ENCODE peak calls at places on chromosomes 12 and 14, in seven cellular contexts. One of them, this sample, is unnamed.

GRCh38 chr12:104292872-104293794 is 10.4 kb upstream of the EID3 start:
- DNase-seq in fibroblast of lung: no peak
- DNase-seq in neural progenitor cell: no peak
- DNase-seq in PC-3: peak; percentile 1
- DNase-seq in CD8-positive, alpha-beta memory T cell: no peak
- DNase-seq in endothelial cell of umbilical vein: no peak
- DNase-seq in left ventricle myocardium inferior: no peak
- DNase-seq in this sample: no peak

GRCh38 chr12:76024942-76025600 is 6.5 kb downstream of the PHLDA1 start:
- DNase-seq in fibroblast of lung: peak; percentile 94
- DNase-seq in neural progenitor cell: no peak
- DNase-seq in PC-3: peak; percentile 71
- DNase-seq in CD8-positive, alpha-beta memory T cell: no peak
- DNase-seq in endothelial cell of umbilical vein: peak; percentile 42
- DNase-seq in left ventricle myocardium inferior: no peak
- DNase-seq in this sample: no peak

GRCh38 chr12:60066655-60067054 is 470.8 kb downstream of the SLC16A7 start:
- DNase-seq in fibroblast of lung: no peak
- DNase-seq in neural progenitor cell: no peak
- DNase-seq in PC-3: no peak
- DNase-seq in CD8-positive, alpha-beta memory T cell: no peak
- DNase-seq in endothelial cell of umbilical vein: no peak
- DNase-seq in left ventricle myocardium inferior: no peak
- DNase-seq in this sample: no peak

GRCh38 chr12:50282581-50283229 is 615 bp downstream of the LIMA1 start:
- DNase-seq in fibroblast of lung: peak; percentile 78
- DNase-seq in neural progenitor cell: no peak
- DNase-seq in PC-3: peak; percentile 51
- DNase-seq in CD8-positive, alpha-beta memory T cell: no peak
- DNase-seq in endothelial cell of umbilical vein: peak; percentile 61
- DNase-seq in left ventricle myocardium inferior: no peak
- DNase-seq in this sample: no peak

GRCh38 chr14:97180304-97181200 is 383.4 kb downstream of the VRK1 start:
- DNase-seq in fibroblast of lung: no peak
- DNase-seq in neural progenitor cell: no peak
- DNase-seq in PC-3: peak; percentile 92
- DNase-seq in CD8-positive, alpha-beta memory T cell: no peak
- DNase-seq in endothelial cell of umbilical vein: no peak
- DNase-seq in left ventricle myocardium inferior: no peak
- DNase-seq in this sample: peak; percentile 19

GRCh38 chr12:25557830-25558436 is 4.8 kb upstream of the LMNTD1 start:
- DNase-seq in fibroblast of lung: peak; percentile 73
- DNase-seq in neural progenitor cell: peak; percentile 75
- DNase-seq in PC-3: peak; percentile 75
- DNase-seq in CD8-positive, alpha-beta memory T cell: no peak
- DNase-seq in endothelial cell of umbilical vein: peak; percentile 42
- DNase-seq in left ventricle myocardium inferior: no peak
- DNase-seq in this sample: peak; percentile 68

GRCh38 chr14:59067135-59067894 is 121.2 kb upstream of the DAAM1 start:
- DNase-seq in fibroblast of lung: peak; percentile 3
- DNase-seq in neural progenitor cell: no peak
- DNase-seq in PC-3: no peak
- DNase-seq in CD8-positive, alpha-beta memory T cell: no peak
- DNase-seq in endothelial cell of umbilical vein: no peak
- DNase-seq in left ventricle myocardium inferior: no peak
- DNase-seq in this sample: peak; percentile 40

GRCh38 chr14:35879141-35879648 is 53.1 kb downstream of the BRMS1L start:
- DNase-seq in fibroblast of lung: peak; percentile 59
- DNase-seq in neural progenitor cell: no peak
- DNase-seq in PC-3: no peak
- DNase-seq in CD8-positive, alpha-beta memory T cell: no peak
- DNase-seq in endothelial cell of umbilical vein: no peak
- DNase-seq in left ventricle myocardium inferior: no peak
- DNase-seq in this sample: no peak

GRCh38 chr14:101359221-101360044 is 201.9 kb upstream of the DIO3 start:
- DNase-seq in fibroblast of lung: peak; percentile 34
- DNase-seq in neural progenitor cell: peak; percentile 44
- DNase-seq in PC-3: no peak
- DNase-seq in CD8-positive, alpha-beta memory T cell: no peak
- DNase-seq in endothelial cell of umbilical vein: no peak
- DNase-seq in left ventricle myocardium inferior: peak; percentile 68
- DNase-seq in this sample: peak; percentile 55

GRCh38 chr12:130761537-130762318 is 45.6 kb upstream of the RIMBP2 start:
- DNase-seq in fibroblast of lung: peak; percentile 61
- DNase-seq in neural progenitor cell: peak; percentile 81
- DNase-seq in PC-3: peak; percentile 92
- DNase-seq in CD8-positive, alpha-beta memory T cell: peak; percentile 33
- DNase-seq in endothelial cell of umbilical vein: no peak
- DNase-seq in left ventricle myocardium inferior: peak; percentile 26
- DNase-seq in this sample: peak; percentile 57

GRCh38 chr14:50619569-50620141 is 48.5 kb downstream of the SAV1 start:
- DNase-seq in fibroblast of lung: peak; percentile 71
- DNase-seq in neural progenitor cell: peak; percentile 22
- DNase-seq in PC-3: peak; percentile 72
- DNase-seq in CD8-positive, alpha-beta memory T cell: no peak
- DNase-seq in endothelial cell of umbilical vein: peak; percentile 70
- DNase-seq in left ventricle myocardium inferior: no peak
- DNase-seq in this sample: peak; percentile 34

GRCh38 chr14:105528197-105528858 is 1.9 kb downstream of the TMEM121 start:
- DNase-seq in fibroblast of lung: peak; percentile 64
- DNase-seq in neural progenitor cell: peak; percentile 73
- DNase-seq in PC-3: peak; percentile 79
- DNase-seq in CD8-positive, alpha-beta memory T cell: peak; percentile 71
- DNase-seq in endothelial cell of umbilical vein: peak; percentile 61
- DNase-seq in left ventricle myocardium inferior: peak; percentile 79
- DNase-seq in this sample: peak; percentile 75

GRCh38 chr14:85562630-85563029 is 32.7 kb downstream of the FLRT2 start:
- DNase-seq in fibroblast of lung: no peak
- DNase-seq in neural progenitor cell: no peak
- DNase-seq in PC-3: no peak
- DNase-seq in CD8-positive, alpha-beta memory T cell: no peak
- DNase-seq in endothelial cell of umbilical vein: no peak
- DNase-seq in left ventricle myocardium inferior: no peak
- DNase-seq in this sample: no peak

GRCh38 chr14:96309907-96310330 is 53.2 kb downstream of the ATG2B start:
- DNase-seq in fibroblast of lung: peak; percentile 19
- DNase-seq in neural progenitor cell: no peak
- DNase-seq in PC-3: no peak
- DNase-seq in CD8-positive, alpha-beta memory T cell: no peak
- DNase-seq in endothelial cell of umbilical vein: no peak
- DNase-seq in left ventricle myocardium inferior: no peak
- DNase-seq in this sample: peak; percentile 24

GRCh38 chr14:25122188-25122587 is 72.2 kb upstream of the STXBP6 start:
- DNase-seq in fibroblast of lung: no peak
- DNase-seq in neural progenitor cell: no peak
- DNase-seq in PC-3: no peak
- DNase-seq in CD8-positive, alpha-beta memory T cell: no peak
- DNase-seq in endothelial cell of umbilical vein: no peak
- DNase-seq in left ventricle myocardium inferior: no peak
- DNase-seq in this sample: no peak

GRCh38 chr14:25120261-25120660 is 70.3 kb upstream of the STXBP6 start:
- DNase-seq in fibroblast of lung: no peak
- DNase-seq in neural progenitor cell: no peak
- DNase-seq in PC-3: no peak
- DNase-seq in CD8-positive, alpha-beta memory T cell: no peak
- DNase-seq in endothelial cell of umbilical vein: no peak
- DNase-seq in left ventricle myocardium inferior: no peak
- DNase-seq in this sample: no peak

GRCh38 chr14:25122843-25123242 is 72.9 kb upstream of the STXBP6 start:
- DNase-seq in fibroblast of lung: no peak
- DNase-seq in neural progenitor cell: no peak
- DNase-seq in PC-3: no peak
- DNase-seq in CD8-positive, alpha-beta memory T cell: no peak
- DNase-seq in endothelial cell of umbilical vein: no peak
- DNase-seq in left ventricle myocardium inferior: no peak
- DNase-seq in this sample: no peak

GRCh38 chr14:25118671-25119070 is 68.7 kb upstream of the STXBP6 start:
- DNase-seq in fibroblast of lung: no peak
- DNase-seq in neural progenitor cell: no peak
- DNase-seq in PC-3: no peak
- DNase-seq in CD8-positive, alpha-beta memory T cell: no peak
- DNase-seq in endothelial cell of umbilical vein: no peak
- DNase-seq in left ventricle myocardium inferior: no peak
- DNase-seq in this sample: no peak

DNA sequence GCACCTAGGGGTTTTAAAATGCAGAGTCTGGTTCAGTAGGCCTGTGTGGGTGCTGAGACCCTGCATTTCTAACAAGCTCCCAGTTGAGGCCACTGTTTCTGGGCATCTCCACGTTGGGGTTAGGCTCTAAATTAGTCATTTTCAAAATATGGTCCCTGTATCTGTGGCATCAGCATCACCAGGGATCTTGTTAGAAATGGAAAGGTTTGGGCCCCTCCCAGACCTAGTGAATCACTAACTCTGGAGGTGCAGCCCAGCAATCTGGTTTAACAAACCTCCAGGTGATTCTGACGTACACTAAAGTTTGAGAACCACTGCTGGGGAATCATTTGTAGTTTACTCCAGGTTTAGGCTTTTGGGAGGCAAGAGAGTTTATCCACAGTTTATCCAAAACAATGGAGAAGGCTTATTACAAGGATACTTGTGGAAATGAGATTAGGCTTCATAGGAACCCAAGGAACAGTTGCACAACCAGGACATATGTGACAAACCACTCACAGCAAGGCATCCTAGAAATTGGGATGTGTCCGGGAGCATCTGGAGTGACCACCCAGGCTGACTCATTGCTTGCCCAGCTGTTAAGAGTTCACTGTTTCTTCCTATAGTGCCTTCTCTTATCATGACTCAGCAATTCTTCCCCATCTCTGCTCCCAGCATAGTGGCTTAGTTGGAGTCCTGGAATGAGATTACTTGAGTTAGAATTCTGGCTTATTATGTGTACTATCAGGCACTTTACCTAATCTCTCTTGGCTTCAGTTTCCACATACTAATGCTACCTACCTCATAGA is 71.6 kb upstream of the STXBP6 start:
- DNase-seq in fibroblast of lung: peak; percentile 92
- DNase-seq in neural progenitor cell: no peak
- DNase-seq in PC-3: no peak
- DNase-seq in CD8-positive, alpha-beta memory T cell: no peak
- DNase-seq in endothelial cell of umbilical vein: no peak
- DNase-seq in left ventricle myocardium inferior: no peak
- DNase-seq in this sample: peak; percentile 46
- H3K27ac ChIP-seq in fibroblast of lung: peak overlapping the region; percentile 78
- H3K27ac ChIP-seq in neural progenitor cell: no peak overlapping the region
- H3K27ac ChIP-seq in PC-3: no peak overlapping the region
- H3K27ac ChIP-seq in CD8-positive, alpha-beta memory T cell: no peak overlapping the region
- H3K27ac ChIP-seq in endothelial cell of umbilical vein: no peak overlapping the region
- H3K27ac ChIP-seq in left ventricle myocardium inferior: peak overlapping the region; percentile 43
- H3K27ac ChIP-seq in this sample: peak overlapping the region; percentile 55

DNA sequence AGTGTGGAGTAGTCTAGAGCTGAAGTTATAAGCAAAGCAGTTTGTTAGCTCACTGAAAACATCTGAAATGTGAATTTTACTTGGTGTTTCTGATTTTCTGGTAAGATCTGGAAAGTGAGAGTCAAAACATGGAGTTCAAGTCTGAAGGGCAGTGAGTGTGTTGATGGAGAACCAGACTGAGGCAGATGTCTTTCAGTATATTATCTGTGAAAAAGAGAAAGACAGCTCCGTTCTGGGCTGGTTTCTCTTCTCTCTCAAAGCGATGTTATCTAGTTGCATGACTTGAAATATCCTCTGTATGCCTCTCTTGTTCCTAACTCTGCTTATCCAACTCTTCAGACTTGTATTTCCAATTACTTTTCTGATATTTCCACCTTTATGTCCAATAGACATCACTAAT is 381.9 kb upstream of the RGS6 start:
- DNase-seq in fibroblast of lung: no peak
- DNase-seq in neural progenitor cell: no peak
- DNase-seq in PC-3: no peak
- DNase-seq in CD8-positive, alpha-beta memory T cell: no peak
- DNase-seq in endothelial cell of umbilical vein: no peak
- DNase-seq in left ventricle myocardium inferior: no peak
- DNase-seq in this sample: no peak
- H3K4me1 ChIP-seq in fibroblast of lung: peaks cover 2% of the 10 kb centered on the region
- H3K4me1 ChIP-seq in neural progenitor cell: no peaks in the 10 kb centered on the region
- H3K4me1 ChIP-seq in PC-3: no peaks in the 10 kb centered on the region
- H3K4me1 ChIP-seq in CD8-positive, alpha-beta memory T cell: peaks cover 27% of the 10 kb centered on the region
- H3K4me1 ChIP-seq in endothelial cell of umbilical vein: no peaks in the 10 kb centered on the region
- H3K4me1 ChIP-seq in left ventricle myocardium inferior: no peaks in the 10 kb centered on the region
- H3K4me1 ChIP-seq in this sample: peaks cover 6% of the 10 kb centered on the region

GRCh38 chr14:92846162-92846897 is 52.2 kb downstream of the GOLGA5 start:
- DNase-seq in fibroblast of lung: peak; percentile 44
- DNase-seq in neural progenitor cell: no peak
- DNase-seq in PC-3: peak; percentile 46
- DNase-seq in CD8-positive, alpha-beta memory T cell: no peak
- DNase-seq in endothelial cell of umbilical vein: peak; percentile 73
- DNase-seq in left ventricle myocardium inferior: no peak
- DNase-seq in this sample: peak; percentile 16

GRCh38 chr14:92847220-92848148 is 53.4 kb downstream of the GOLGA5 start:
- DNase-seq in fibroblast of lung: no peak
- DNase-seq in neural progenitor cell: no peak
- DNase-seq in PC-3: no peak
- DNase-seq in CD8-positive, alpha-beta memory T cell: no peak
- DNase-seq in endothelial cell of umbilical vein: peak; percentile 8
- DNase-seq in left ventricle myocardium inferior: no peak
- DNase-seq in this sample: no peak

GRCh38 chr14:92844220-92844619 is 50.1 kb downstream of the GOLGA5 start:
- DNase-seq in fibroblast of lung: no peak
- DNase-seq in neural progenitor cell: no peak
- DNase-seq in PC-3: peak; percentile 39
- DNase-seq in CD8-positive, alpha-beta memory T cell: no peak
- DNase-seq in endothelial cell of umbilical vein: no peak
- DNase-seq in left ventricle myocardium inferior: no peak
- DNase-seq in this sample: no peak

GRCh38 chr14:92841930-92842329 is 47.8 kb downstream of the GOLGA5 start:
- DNase-seq in fibroblast of lung: no peak
- DNase-seq in neural progenitor cell: no peak
- DNase-seq in PC-3: no peak
- DNase-seq in CD8-positive, alpha-beta memory T cell: no peak
- DNase-seq in endothelial cell of umbilical vein: no peak
- DNase-seq in left ventricle myocardium inferior: no peak
- DNase-seq in this sample: no peak
- H3K27ac ChIP-seq in fibroblast of lung: no peak overlapping the region
- H3K27ac ChIP-seq in neural progenitor cell: no peak overlapping the region
- H3K27ac ChIP-seq in PC-3: no peak overlapping the region
- H3K27ac ChIP-seq in CD8-positive, alpha-beta memory T cell: no peak overlapping the region
- H3K27ac ChIP-seq in endothelial cell of umbilical vein: no peak overlapping the region
- H3K27ac ChIP-seq in left ventricle myocardium inferior: no peak overlapping the region
- H3K27ac ChIP-seq in this sample: no peak overlapping the region

DNA sequence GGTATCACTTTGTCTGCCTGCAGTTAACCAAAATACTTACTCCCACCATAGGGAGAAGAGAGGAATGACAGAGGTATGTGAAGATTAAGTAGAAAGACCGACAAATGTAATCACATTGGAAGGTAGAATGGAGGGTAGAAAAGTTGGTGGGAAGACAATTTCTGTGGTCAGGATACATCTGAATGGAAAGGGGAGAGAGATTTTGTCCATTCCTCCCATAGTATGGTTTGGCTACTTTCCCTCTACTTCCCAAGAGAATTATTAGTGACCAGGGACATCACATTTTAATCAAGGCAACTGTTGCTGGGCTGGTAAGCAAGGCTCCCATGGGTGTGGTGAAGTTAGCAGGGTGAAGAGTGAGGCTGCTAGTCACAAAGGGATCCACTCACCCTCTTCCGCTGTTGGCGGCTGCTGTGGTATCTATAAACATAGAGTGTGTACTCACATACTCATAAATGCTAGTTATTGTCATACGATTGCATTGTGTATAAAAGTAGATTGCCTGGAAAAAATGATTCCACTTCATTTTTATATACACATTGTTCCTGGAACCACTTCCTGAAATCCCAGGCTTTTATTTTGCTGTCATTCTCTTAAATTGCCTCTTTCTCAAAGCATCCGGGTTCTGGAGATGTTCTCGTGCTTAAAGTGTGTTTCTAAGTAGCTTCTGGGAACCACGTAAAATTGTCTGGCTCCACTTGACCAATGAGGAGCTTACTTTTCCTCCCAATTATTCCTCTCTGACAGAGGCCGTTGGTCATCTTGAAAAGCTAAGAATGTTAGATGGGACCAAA is 413.2 kb downstream of the ZFP36L1 start:
- DNase-seq in fibroblast of lung: no peak
- DNase-seq in neural progenitor cell: no peak
- DNase-seq in PC-3: peak; percentile 98
- DNase-seq in CD8-positive, alpha-beta memory T cell: no peak
- DNase-seq in endothelial cell of umbilical vein: peak; percentile 57
- DNase-seq in left ventricle myocardium inferior: no peak
- DNase-seq in this sample: no peak
- H3K4me1 ChIP-seq in fibroblast of lung: no peaks in the 10 kb centered on the region
- H3K4me1 ChIP-seq in neural progenitor cell: peaks cover 15% of the 10 kb centered on the region
- H3K4me1 ChIP-seq in PC-3: peaks cover 42% of the 10 kb centered on the region
- H3K4me1 ChIP-seq in CD8-positive, alpha-beta memory T cell: peaks cover 34% of the 10 kb centered on the region
- H3K4me1 ChIP-seq in endothelial cell of umbilical vein: peaks cover 12% of the 10 kb centered on the region
- H3K4me1 ChIP-seq in left ventricle myocardium inferior: peaks cover 59% of the 10 kb centered on the region
- H3K4me1 ChIP-seq in this sample: peaks cover 12% of the 10 kb centered on the region

This sample was measured in hepatocyte.